ENCODE peak calls at places on chromosomes 13 and 19, in six cellular contexts. M, F, E, B, K and R are unnamed samples.

GRCh38 chr13:48500652-48501197 is 32.2 kb downstream of the RCBTB2 start:
- DNase-seq in K (no peak), B (peak; percentile 47), F (peak; percentile 87), E (no peak), M (no peak), R (no peak)

GRCh38 chr19:55538132-55538531 is 1.2 kb upstream of the SBK2 start:
- DNase-seq in B (no peak), M (no peak), E (no peak), F (no peak), K (no peak), R (no peak)

GRCh38 chr19:47778954-47779351 is 450 bp downstream of the SELENOW start:
- DNase-seq in F (peak; percentile 22), K (peak; percentile 45), B (peak; percentile 53), E (no peak), M (no peak), R (no peak)

GRCh38 chr19:18340990-18341868 is 831 bp downstream of the PGPEP1 start:
- DNase-seq in B (peak; percentile 66), F (peak; percentile 68), M (peak; percentile 60), E (peak; percentile 65), K (peak; percentile 79), R (no peak)

GRCh38 chr13:83077499-83077898 is 804.8 kb downstream of the SLITRK1 start:
- DNase-seq in M (no peak), E (no peak), K (no peak), B (no peak), F (no peak), R (no peak)

GRCh38 chr13:47499358-47500150 is 501.5 kb downstream of the SUCLA2 start:
- DNase-seq in F (peak; percentile 88), K (no peak), M (no peak), E (no peak), B (no peak), R (peak; percentile 12)

GRCh38 chr19:41339936-41340335 is 13.8 kb downstream of the TGFB1 start:
- DNase-seq in K (no peak), M (no peak), E (no peak), F (peak; percentile 54), B (no peak), R (no peak)

GRCh38 chr13:57636811-57637210 is 5.3 kb downstream of the PCDH17 start:
- DNase-seq in F (no peak), E (no peak), M (no peak), K (no peak), B (no peak), R (no peak)

GRCh38 chr19:34308381-34309367 is 54.3 kb downstream of the GARRE1 start:
- DNase-seq in F (no peak), K (no peak), M (no peak), E (no peak), B (no peak), R (no peak)

GRCh38 chr19:17448190-17448967 is at the start of gene TMEM221:
- DNase-seq in F (peak; percentile 44), B (no peak), K (peak; percentile 61), E (peak; percentile 29), M (no peak), R (no peak)

GRCh38 chr13:92838786-92839185 is 387.8 kb upstream of the GPC6 start:
- DNase-seq in B (no peak), F (peak; percentile 85), K (no peak), M (no peak), E (no peak), R (no peak)

GRCh38 chr19:7542556-7543348 is 7.2 kb downstream of the PNPLA6 start:
- DNase-seq in E (no peak), B (no peak), F (no peak), M (no peak), K (no peak), R (no peak)

GRCh38 chr19:7547153-7547552 is 11.6 kb downstream of the PNPLA6 start:
- DNase-seq in F (no peak), K (no peak), B (no peak), E (no peak), M (no peak), R (no peak)

GRCh38 chr19:7545904-7546303 is 10.4 kb downstream of the PNPLA6 start:
- DNase-seq in E (no peak), B (no peak), F (no peak), M (no peak), K (no peak), R (no peak)

GRCh38 chr19:7545295-7545694 is 9.8 kb downstream of the PNPLA6 start:
- DNase-seq in E (no peak), B (no peak), K (no peak), M (no peak), F (no peak), R (no peak)

GRCh38 chr19:7544626-7545025 is 9.1 kb downstream of the PNPLA6 start:
- DNase-seq in K (peak; percentile 19), B (peak; percentile 56), E (no peak), F (no peak), M (no peak), R (no peak)
- H3K27ac ChIP-seq in K (no peak overlapping the region), B (peak overlapping the region; percentile 39), E (no peak overlapping the region), F (no peak overlapping the region), M (no peak overlapping the region), R (no peak overlapping the region)

GRCh38 chr19:45785097-45785496 is 2.8 kb upstream of the DMPK start:
- DNase-seq in B (no peak), E (no peak), F (no peak), K (no peak), M (no peak), R (no peak)
- H3K27ac ChIP-seq in B (peak overlapping the region; percentile 43), E (no peak overlapping the region), F (no peak overlapping the region), K (no peak overlapping the region), M (no peak overlapping the region), R (peak overlapping the region; percentile 39)

GRCh38 chr19:590750-591098 is 1.0 kb downstream of the HCN2 start:
- DNase-seq in K (no peak), M (no peak), B (no peak), E (no peak), F (no peak), R (no peak)

GRCh38 chr19:590396-590745 is 690 bp downstream of the HCN2 start:
- DNase-seq in M (no peak), F (no peak), K (no peak), B (no peak), E (no peak), R (no peak)

GRCh38 chr19:591099-591958 is 1.6 kb downstream of the HCN2 start:
- DNase-seq in K (peak; percentile 54), B (no peak), F (no peak), E (no peak), M (no peak), R (no peak)

GRCh38 chr19:588758-589692 is 656 bp upstream of the HCN2 start:
- DNase-seq in B (no peak), F (no peak), K (no peak), E (no peak), M (no peak), R (no peak)

GRCh38 chr19:589693-590395 is at the start of gene HCN2:
- DNase-seq in M (no peak), F (no peak), E (no peak), B (no peak), K (no peak), R (no peak)
- H3K27ac ChIP-seq in M (no peak within 1 kb of the TSS), F (no peak within 1 kb of the TSS), E (no peak within 1 kb of the TSS), B (no peak within 1 kb of the TSS), K (no peak within 1 kb of the TSS), R (no peak within 1 kb of the TSS)

DNA sequence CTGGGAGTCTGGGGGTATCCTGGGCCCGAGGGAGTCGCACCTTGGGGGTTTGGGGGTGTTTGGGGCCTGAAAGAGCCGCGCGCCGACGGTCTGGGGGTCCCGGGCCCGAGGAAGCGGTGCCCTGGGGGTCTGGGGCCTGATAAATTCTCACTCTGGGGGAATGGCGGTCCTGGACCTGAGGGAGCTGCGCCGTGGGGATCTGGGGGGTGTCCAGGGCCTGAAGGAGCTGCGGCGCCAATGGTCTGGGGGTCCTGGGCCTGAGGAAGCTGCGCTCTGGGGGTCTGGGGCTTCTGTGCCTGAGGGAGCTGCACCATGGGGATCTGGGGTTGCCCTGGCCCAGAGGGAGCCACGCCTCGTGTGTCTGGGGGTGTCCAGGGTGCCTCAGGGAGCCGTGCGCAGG is 914 bp downstream of the HDGFL2 start:
- DNase-seq in F (no peak), M (no peak), K (no peak), E (no peak), B (no peak), R (no peak)
- H3K27ac ChIP-seq in F (no peak overlapping the region), M (peak overlapping the region; percentile 69), K (peak overlapping the region; percentile 33), E (no peak overlapping the region), B (no peak overlapping the region), R (peak overlapping the region; percentile 73)

GRCh38 chr19:39533791-39534190 is 1.1 kb upstream of the EID2B start:
- DNase-seq in K (no peak), F (no peak), M (no peak), E (no peak), B (no peak), R (no peak)

GRCh38 chr19:39532233-39533002 is at the start of gene EID2B:
- DNase-seq in F (peak; percentile 94), K (peak; percentile 95), E (peak; percentile 96), B (peak; percentile 95), M (peak; percentile 93), R (peak; percentile 100)

GRCh38 chr19:39533003-39533512 is 406 bp upstream of the EID2B start:
- DNase-seq in B (no peak), F (no peak), K (no peak), E (no peak), M (no peak), R (no peak)

GRCh38 chr19:39531834-39532232 is 819 bp downstream of the EID2B start:
- DNase-seq in K (no peak), B (no peak), E (no peak), M (no peak), F (no peak), R (no peak)
- H3K27ac ChIP-seq in K (peak overlapping the region; percentile 83), B (peak overlapping the region; percentile 85), E (peak overlapping the region; percentile 80), M (peak overlapping the region; percentile 86), F (no peak overlapping the region), R (peak overlapping the region; percentile 80)

DNA sequence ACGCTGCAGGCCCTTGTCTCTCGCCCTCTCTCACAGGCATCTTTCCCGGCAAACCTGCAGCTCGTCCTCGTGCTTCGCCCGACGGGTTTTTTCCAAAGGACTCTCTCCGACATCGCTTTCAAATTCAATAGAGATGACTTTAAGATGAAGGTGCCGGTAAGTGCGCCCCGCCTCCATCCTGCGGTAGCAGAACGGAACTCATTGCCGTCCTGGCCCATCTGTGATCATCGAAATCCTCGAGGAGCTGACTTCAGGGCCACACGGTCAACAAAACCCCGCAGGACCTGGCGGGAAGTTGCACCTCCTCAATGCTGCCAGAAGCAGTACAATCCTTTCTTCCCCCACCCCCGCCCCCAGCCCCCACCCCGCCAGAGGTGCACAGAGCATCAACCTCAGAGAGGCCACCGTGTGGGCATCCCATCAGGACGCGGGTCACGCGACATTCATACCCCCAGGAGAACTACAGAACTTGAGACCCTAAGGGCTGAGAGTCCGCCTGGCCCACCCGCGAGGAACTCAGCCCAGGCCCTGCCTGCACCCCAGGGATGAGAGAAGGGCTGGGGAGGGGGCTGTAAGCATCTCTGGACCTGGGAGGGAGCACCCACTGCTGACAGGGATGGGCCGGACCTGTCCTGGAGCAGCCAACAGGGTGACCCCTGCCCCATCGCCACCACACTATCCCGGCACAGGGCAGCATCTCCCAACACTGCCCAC is 44.9 kb upstream of the F7 start:
- DNase-seq in K (no peak), B (no peak), F (no peak), E (no peak), M (no peak), R (no peak)
- H3K27ac ChIP-seq in K (no peak overlapping the region), B (no peak overlapping the region), F (no peak overlapping the region), E (no peak overlapping the region), M (no peak overlapping the region), R (no peak overlapping the region)